ENCODE peak calls at places on chromosomes 16 and 17, in four cellular contexts. P is HuH-7.5; Z is CMK; I is CD8-positive, alpha-beta T cell. W is an unnamed sample.

GRCh38 chr17:40646791-40647548 is 648 bp downstream of the SMARCE1 start:
- DNase-seq in P (no peak), Z (peak; percentile 27), I (no peak), W (peak; percentile 50)

GRCh38 chr17:49629447-49629846 is 48.5 kb downstream of the SPOP start:
- DNase-seq in P (no peak), Z (no peak), I (no peak), W (no peak)

GRCh38 chr16:17476414-17477259 is 5.9 kb upstream of the XYLT1 start:
- DNase-seq in P (peak; percentile 38), Z (no peak), I (peak; percentile 18), W (peak; percentile 58)

GRCh38 chr16:82987767-82988166 is 361.0 kb downstream of the CDH13 start:
- DNase-seq in P (no peak), Z (no peak), I (no peak), W (no peak)

GRCh38 chr17:65123757-65124675 is 13.2 kb upstream of the RGS9 start:
- DNase-seq in P (no peak), Z (no peak), I (no peak), W (no peak)

GRCh38 chr17:82317394-82318168 is at the start of gene CD7:
- DNase-seq in P (no peak), Z (peak; percentile 62), I (peak; percentile 58), W (peak; percentile 64)

GRCh38 chr16:188674-189073 is 8.4 kb downstream of the HBQ1 start:
- DNase-seq in P (no peak), Z (no peak), I (peak; percentile 14), W (peak; percentile 26)

GRCh38 chr17:79842136-79842655 is 3.0 kb upstream of the CBX4 start:
- DNase-seq in P (no peak), Z (no peak), I (no peak), W (no peak)